ENCODE peak calls at places on chromosome 16, in four cellular contexts. I is H1, B is K562, D is GM12878. O is an unnamed sample.

GRCh38 chr16:22018559-22018958 is 10.6 kb downstream of the MOSMO start:
- DNase-seq in I (no peak), B (no peak), D (no peak), O (no peak)

GRCh38 chr16:57256601-57257395 is 11.7 kb downstream of the ARL2BP start:
- DNase-seq in I (no peak), B (peak), D (no peak), O (no peak)

GRCh38 chr16:64240586-64240985 is 881.3 kb downstream of the CDH11 start:
- DNase-seq in I (no peak), B (no peak), D (no peak), O (no peak)

GRCh38 chr16:268141-269053 is 7.3 kb downstream of the RGS11 start:
- DNase-seq in I (no peak), B (no peak), D (no peak), O (no peak)

GRCh38 chr16:54208262-54208661 is 78.3 kb downstream of the IRX3 start:
- DNase-seq in I (no peak), B (no peak), D (no peak), O (no peak)

GRCh38 chr16:6258056-6258455 is 1074.6 kb upstream of the RBFOX1 start:
- DNase-seq in I (no peak), B (no peak), D (no peak), O (no peak)

GRCh38 chr16:87366288-87366687 is 17.3 kb downstream of the FBXO31 start:
- DNase-seq in I (no peak), B (no peak), D (no peak), O (no peak)

GRCh38 chr16:56277040-56277439 is 85.8 kb downstream of the GNAO1 start:
- DNase-seq in I (peak), B (no peak), D (no peak), O (peak)

DNA sequence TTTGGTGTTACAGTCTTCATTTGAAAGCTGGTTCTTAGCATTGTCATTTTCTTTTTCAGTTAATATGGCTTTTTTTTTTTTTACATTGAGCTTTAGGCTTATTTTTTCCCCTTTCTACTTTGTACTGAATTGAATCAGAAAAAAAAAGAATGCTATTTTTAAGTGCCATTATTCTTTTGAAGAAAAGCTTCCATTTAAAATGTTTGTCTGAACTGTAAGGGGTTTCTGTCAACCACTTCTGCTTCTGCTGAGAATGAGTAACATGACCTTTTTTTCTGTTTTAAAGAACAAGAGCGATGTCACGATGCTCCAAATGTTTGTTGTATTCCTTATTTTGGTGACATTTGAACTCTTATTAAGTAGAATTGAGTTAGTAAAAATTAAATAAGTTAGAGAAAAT is 50.0 kb downstream of the MRTFB start:
- DNase-seq in I (no peak), B (no peak), D (peak), O (no peak)
- TF ChIP-seq HDAC6 in I (no peak), B (no peak), D (no peak), O (no peak)

GRCh38 chr16:84507011-84507982 is 2.8 kb upstream of the MEAK7 start:
- DNase-seq in I (no peak), B (no peak), D (peak), O (no peak)
- TF ChIP-seq SIN3A in I (no peak), B (no peak), D (no peak), O (no peak)

DNA sequence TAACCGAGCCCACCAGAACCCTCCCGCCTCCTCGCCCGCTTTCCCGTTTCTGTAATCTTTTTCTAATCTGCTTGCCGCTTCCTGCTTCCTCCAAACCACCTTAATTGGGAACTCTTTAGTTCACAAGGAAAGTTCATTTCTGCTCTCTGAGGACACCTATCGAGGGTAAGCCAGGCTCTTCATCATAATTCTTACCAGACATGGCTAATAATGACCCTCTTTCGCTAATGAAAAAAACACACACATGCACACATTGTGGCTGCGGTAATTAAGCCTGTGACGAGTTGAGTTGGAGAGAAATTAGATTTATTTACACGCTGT is 100.7 kb downstream of the ZNF423 start:
- DNase-seq in I (no peak), B (peak), D (no peak), O (no peak)
- TF ChIP-seq CREB1 in I (no peak), B (no peak), D (no peak), O (no peak)

GRCh38 chr16:69522732-69523404 is 42.9 kb upstream of the NFAT5 start:
- DNase-seq in I (no peak), B (peak), D (no peak), O (peak)
- TF ChIP-seq HDAC6 in I (no peak), B (no peak), D (no peak), O (no peak)

DNA sequence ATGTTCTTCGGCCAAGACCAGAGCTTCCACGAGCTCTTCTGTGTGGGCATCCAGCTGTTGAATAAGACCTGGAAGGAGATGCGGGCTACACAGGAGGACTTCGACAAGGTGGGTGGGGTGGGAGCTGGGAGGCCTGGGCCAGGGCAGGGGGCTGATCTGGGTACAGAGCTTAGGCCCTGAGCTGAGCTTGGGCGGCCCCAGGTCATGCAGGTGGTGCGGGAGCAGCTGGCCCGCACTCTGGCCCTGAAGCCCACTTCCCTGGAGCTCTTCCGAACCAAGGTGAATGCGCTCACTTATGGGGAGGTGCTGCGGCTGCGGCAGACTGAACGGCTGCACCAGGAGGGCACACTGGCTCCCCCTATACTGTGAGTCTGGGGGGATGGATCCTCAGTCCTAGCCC is 3.5 kb downstream of the ELMO3 start:
- DNase-seq in I (no peak), B (no peak), D (no peak), O (no peak)
- TF ChIP-seq SIN3A in I (no peak), B (no peak), D (no peak), O (no peak)

GRCh38 chr16:1437606-1438005 is 6.7 kb downstream of the PERCC1 start:
- DNase-seq in I (no peak), B (no peak), D (no peak), O (no peak)
- TF ChIP-seq CREB1 in I (no peak), B (no peak), D (no peak), O (no peak)

O was measured in HepG2.